ENCODE peak calls at places on chromosome 14, in ten cellular contexts. F is astrocyte; U is effector memory CD4-positive, alpha-beta T cell; I is cardiac fibroblast; L is prostate gland; W is K562; S is endodermal cell; Z is left lung; O is A549; R is psoas muscle. A is an unnamed sample.

GRCh38 chr14:92783813-92784431 is 10.2 kb upstream of the GOLGA5 start:
- DNase-seq in F (peak), U (no peak), I (peak), L (peak), W (peak), S (no peak), Z (no peak), O (peak), R (no peak), A (peak)

GRCh38 chr14:67487937-67488893 is at the start of gene TMEM229B:
- DNase-seq in F (no peak), U (peak), I (no peak), L (no peak), W (no peak), S (no peak), Z (no peak), O (no peak), R (no peak), A (no peak)

GRCh38 chr14:91405241-91405721 is 12.3 kb downstream of the CCDC88C start:
- DNase-seq in F (no peak), U (peak), I (no peak), L (no peak), W (no peak), S (no peak), Z (no peak), O (no peak), R (no peak), A (no peak)

GRCh38 chr14:53047302-53047701 is 96.5 kb upstream of the FERMT2 start:
- DNase-seq in F (no peak), U (no peak), I (no peak), L (peak), W (no peak), S (no peak), Z (no peak), O (no peak), R (no peak), A (no peak)

GRCh38 chr14:75222208-75222701 is 45.8 kb upstream of the TMED10 start:
- DNase-seq in F (peak), U (no peak), I (peak), L (no peak), W (no peak), S (no peak), Z (peak), O (no peak), R (no peak), A (no peak)

GRCh38 chr14:92670177-92670576 is 78.2 kb downstream of the LGMN start:
- DNase-seq in F (peak), U (no peak), I (peak), L (no peak), W (no peak), S (no peak), Z (peak), O (peak), R (no peak), A (no peak)

GRCh38 chr14:77036484-77037337 is 8.2 kb upstream of the IRF2BPL start:
- DNase-seq in F (no peak), U (no peak), I (peak), L (no peak), W (no peak), S (peak), Z (no peak), O (no peak), R (no peak), A (no peak)

GRCh38 chr14:74475678-74476077 is 17.4 kb downstream of the NPC2 start:
- DNase-seq in F (peak), U (no peak), I (peak), L (no peak), W (no peak), S (no peak), Z (no peak), O (no peak), R (no peak), A (no peak)

GRCh38 chr14:77055981-77056380 is 27.5 kb upstream of the IRF2BPL start:
- DNase-seq in F (no peak), U (no peak), I (no peak), L (no peak), W (no peak), S (no peak), Z (no peak), O (no peak), R (peak), A (no peak)

GRCh38 chr14:90695997-90696681 is 120.1 kb downstream of the TTC7B start:
- DNase-seq in F (no peak), U (no peak), I (no peak), L (no peak), W (no peak), S (no peak), Z (no peak), O (no peak), R (peak), A (no peak)

GRCh38 chr14:44756577-44756976 is 205.2 kb downstream of the KLHL28 start:
- DNase-seq in F (peak), U (no peak), I (peak), L (no peak), W (no peak), S (no peak), Z (no peak), O (no peak), R (no peak), A (no peak)

GRCh38 chr14:50095895-50096294 is 20.5 kb downstream of the VCPKMT start:
- DNase-seq in F (no peak), U (no peak), I (no peak), L (no peak), W (no peak), S (no peak), Z (no peak), O (no peak), R (no peak), A (no peak)

GRCh38 chr14:68486033-68486732 is 306.7 kb downstream of the ZFP36L1 start:
- DNase-seq in F (no peak), U (no peak), I (no peak), L (no peak), W (no peak), S (no peak), Z (no peak), O (no peak), R (no peak), A (no peak)

GRCh38 chr14:94049625-94050023 is 23.5 kb downstream of the OTUB2 start:
- DNase-seq in F (no peak), U (no peak), I (no peak), L (no peak), W (no peak), S (no peak), Z (no peak), O (no peak), R (no peak), A (no peak)

GRCh38 chr14:73591690-73592448 is at the start of gene ACOT4:
- DNase-seq in F (peak), U (peak), I (no peak), L (no peak), W (no peak), S (peak), Z (peak), O (peak), R (peak), A (no peak)

GRCh38 chr14:33767721-33768457 is 183.0 kb downstream of the EGLN3 start:
- DNase-seq in F (peak), U (no peak), I (peak), L (no peak), W (no peak), S (no peak), Z (no peak), O (no peak), R (no peak), A (no peak)

GRCh38 chr14:71242237-71242748 is 335.0 kb downstream of the PCNX1 start:
- DNase-seq in F (peak), U (no peak), I (peak), L (no peak), W (no peak), S (no peak), Z (no peak), O (no peak), R (no peak), A (peak)

GRCh38 chr14:95359974-95360826 is 40.5 kb upstream of the CLMN start:
- DNase-seq in F (no peak), U (no peak), I (no peak), L (no peak), W (no peak), S (peak), Z (no peak), O (no peak), R (no peak), A (no peak)

GRCh38 chr14:50813544-50813863 is 17.5 kb downstream of the NIN start:
- DNase-seq in F (no peak), U (no peak), I (peak), L (no peak), W (no peak), S (no peak), Z (no peak), O (no peak), R (no peak), A (no peak)

GRCh38 chr14:37172024-37172869 is at the start of gene SLC25A21:
- DNase-seq in F (peak), U (no peak), I (peak), L (peak), W (peak), S (peak), Z (peak), O (peak), R (peak), A (no peak)
- H3K4me3 ChIP-seq in F (peak), U (no peak), I (peak), L (peak), W (peak), S (peak), Z (peak), O (peak), R (peak), A (peak)

GRCh38 chr14:37021406-37021805 is 151.0 kb downstream of the SLC25A21 start:
- DNase-seq in F (no peak), U (no peak), I (no peak), L (no peak), W (no peak), S (no peak), Z (no peak), O (no peak), R (no peak), A (no peak)
- H3K4me3 ChIP-seq in F (no peak), U (no peak), I (no peak), L (no peak), W (no peak), S (no peak), Z (no peak), O (no peak), R (no peak), A (no peak)

DNA sequence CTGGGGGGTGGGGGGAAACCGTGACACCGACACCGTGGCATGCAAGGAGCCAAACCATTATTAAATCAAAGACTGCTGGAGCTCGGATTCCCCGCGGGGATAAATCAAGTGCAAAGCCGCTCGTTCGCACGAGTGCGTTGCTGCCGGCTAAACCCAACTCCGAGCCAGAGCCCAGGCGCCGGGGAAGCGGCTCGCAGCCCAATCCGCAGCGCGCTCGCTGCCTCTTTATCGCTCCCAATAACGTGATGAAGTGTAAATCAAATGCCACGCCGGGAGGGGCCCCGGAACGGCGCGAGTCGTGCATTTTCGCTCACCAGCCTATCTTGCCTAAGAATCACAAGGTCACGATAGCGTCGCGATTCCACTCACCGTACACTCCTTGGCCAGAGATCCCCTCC is 1.3 kb downstream of the MDGA2 start:
- DNase-seq in F (no peak), U (no peak), I (peak), L (no peak), W (no peak), S (peak), Z (peak), O (no peak), R (no peak), A (peak)
- H3K4me3 ChIP-seq in F (peak), U (no peak), I (no peak), L (no peak), W (no peak), S (peak), Z (peak), O (no peak), R (no peak), A (peak)

GRCh38 chr14:100546051-100546443 is 41.2 kb downstream of the BEGAIN start:
- DNase-seq in F (no peak), U (no peak), I (no peak), L (no peak), W (peak), S (no peak), Z (no peak), O (no peak), R (no peak), A (no peak)
- H3K4me3 ChIP-seq in F (no peak), U (no peak), I (no peak), L (no peak), W (no peak), S (no peak), Z (no peak), O (peak), R (peak), A (no peak)

GRCh38 chr14:22811752-22812151 is 3.5 kb downstream of the SLC7A7 start:
- DNase-seq in F (no peak), U (no peak), I (no peak), L (no peak), W (no peak), S (no peak), Z (no peak), O (no peak), R (no peak), A (no peak)
- H3K4me3 ChIP-seq in F (no peak), U (no peak), I (no peak), L (no peak), W (no peak), S (no peak), Z (no peak), O (no peak), R (no peak), A (no peak)

DNA sequence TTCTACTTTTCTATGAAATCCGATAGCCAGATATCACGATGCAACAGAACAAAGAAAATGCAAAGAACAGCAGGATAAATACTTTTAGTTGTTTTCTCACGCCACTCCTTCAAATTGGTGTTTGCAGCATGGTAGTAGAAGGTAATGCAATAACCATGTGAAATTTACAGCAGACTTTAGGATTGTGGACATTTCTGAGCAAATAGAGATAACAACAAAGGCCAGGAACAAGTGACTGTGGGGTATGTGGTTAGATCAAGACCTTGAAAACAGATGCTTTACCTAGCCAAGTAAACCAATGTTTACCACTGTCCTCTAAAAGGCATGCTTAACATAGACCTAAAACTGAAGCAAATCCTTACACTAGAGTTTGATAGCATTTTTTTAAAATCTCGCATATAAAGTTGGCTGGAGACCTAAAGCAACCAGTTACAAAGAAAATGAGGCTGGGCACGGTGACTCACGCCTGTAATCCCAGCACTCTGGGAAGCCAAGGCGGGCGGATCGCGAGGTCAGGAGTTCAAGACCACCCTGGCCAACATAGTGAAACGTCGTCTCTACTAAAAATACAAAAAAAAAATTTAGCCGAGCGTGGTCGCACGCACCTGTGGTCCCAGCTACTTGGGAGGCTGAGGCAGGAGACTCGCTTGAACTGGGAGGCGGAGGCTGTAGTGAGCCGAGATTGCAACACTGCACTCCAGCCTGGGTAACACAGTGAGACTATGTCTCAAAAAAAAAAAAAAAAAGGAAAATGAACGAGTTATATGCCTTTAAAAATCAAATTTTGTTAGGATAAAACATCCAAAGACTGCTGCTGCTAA is 123.2 kb upstream of the FOXN3 start:
- DNase-seq in F (peak), U (no peak), I (peak), L (no peak), W (no peak), S (no peak), Z (no peak), O (no peak), R (no peak), A (no peak)
- H3K4me3 ChIP-seq in F (peak), U (no peak), I (no peak), L (no peak), W (no peak), S (no peak), Z (no peak), O (no peak), R (no peak), A (no peak)

DNA sequence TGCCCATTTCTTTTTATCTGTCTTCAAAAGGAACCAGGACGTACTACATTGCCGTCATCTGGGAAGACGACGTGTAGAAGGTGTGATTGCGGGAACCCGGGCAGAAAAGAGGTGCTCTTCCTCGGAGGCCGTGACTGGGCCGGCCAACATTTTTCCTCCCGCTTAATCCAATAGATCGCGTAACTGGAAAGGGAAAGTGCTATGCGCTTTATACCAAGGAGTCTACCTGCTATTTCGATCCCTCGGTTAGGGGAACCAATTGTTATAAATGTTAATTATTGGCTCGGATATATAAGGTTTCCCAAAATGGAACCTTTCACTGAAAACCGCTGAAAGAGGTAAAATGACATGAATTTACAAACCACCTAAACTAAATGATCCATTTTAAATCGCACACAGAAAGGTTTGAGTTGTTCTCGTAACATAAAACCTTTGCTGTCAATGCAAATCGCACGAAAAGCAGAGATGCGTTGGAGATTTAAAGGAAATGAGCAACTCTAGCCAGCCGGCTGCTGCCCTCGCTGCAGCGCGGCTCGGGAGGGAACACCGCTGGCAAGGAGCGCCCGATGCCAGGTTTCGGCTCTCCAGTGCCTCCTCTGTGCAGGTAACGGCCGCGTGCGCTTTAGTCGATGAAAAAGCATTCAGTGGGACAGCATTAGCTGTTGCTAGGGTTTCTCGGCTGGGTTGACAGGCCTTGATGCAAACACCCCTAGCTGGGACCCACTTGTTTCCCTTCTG is 2.8 kb upstream of the SIX1 start:
- DNase-seq in F (no peak), U (no peak), I (peak), L (peak), W (no peak), S (peak), Z (peak), O (no peak), R (peak), A (no peak)
- H3K4me3 ChIP-seq in F (no peak), U (no peak), I (no peak), L (peak), W (no peak), S (no peak), Z (no peak), O (no peak), R (peak), A (no peak)

A was measured in BE2C.